ENCODE peak calls at places on chromosome 20, in four cellular contexts. L is HCT116, U is H1, S is HepG2. O is an unnamed sample.

GRCh38 chr20:57998276-57998675 is 230.2 kb downstream of the ANKRD60 start:
- DNase-seq in L (no peak), U (no peak), S (no peak), O (no peak)

GRCh38 chr20:62310757-62311121 is 7.9 kb downstream of the ADRM1 start:
- DNase-seq in L (no peak), U (no peak), S (no peak), O (no peak)

GRCh38 chr20:54625497-54625896 is 150.1 kb downstream of the DOK5 start:
- DNase-seq in L (no peak), U (no peak), S (no peak), O (no peak)

GRCh38 chr20:341682-342081 is 5.2 kb upstream of the NRSN2 start:
- DNase-seq in L (peak), U (no peak), S (peak), O (no peak)

GRCh38 chr20:41733151-41733550 is 115.0 kb upstream of the CHD6 start:
- DNase-seq in L (no peak), U (no peak), S (no peak), O (no peak)

GRCh38 chr20:49186535-49187329 is 1.4 kb downstream of the STAU1 start:
- DNase-seq in L (no peak), U (no peak), S (peak), O (no peak)

GRCh38 chr20:21521596-21522478 is 8.0 kb upstream of the NKX2-2 start:
- DNase-seq in L (no peak), U (no peak), S (no peak), O (no peak)

GRCh38 chr20:63265891-63266515 is 6.6 kb upstream of the ARFGAP1 start:
- DNase-seq in L (no peak), U (no peak), S (no peak), O (no peak)

GRCh38 chr20:10805764-10806163 is 132.0 kb upstream of the JAG1 start:
- DNase-seq in L (no peak), U (no peak), S (no peak), O (no peak)

GRCh38 chr20:62427172-62428007 is at the start of gene RBBP8NL:
- DNase-seq in L (peak), U (no peak), S (no peak), O (no peak)

GRCh38 chr20:56245761-56246160 is 2.8 kb upstream of the MC3R start:
- DNase-seq in L (no peak), U (no peak), S (no peak), O (no peak)

GRCh38 chr20:7085448-7085847 is 318.0 kb downstream of the BMP2 start:
- DNase-seq in L (no peak), U (no peak), S (no peak), O (no peak)

GRCh38 chr20:58797371-58798050 is 53.2 kb downstream of the GNAS-AS1 start:
- DNase-seq in L (no peak), U (no peak), S (no peak), O (no peak)

GRCh38 chr20:39849664-39850063 is 839.4 kb downstream of the MAFB start:
- DNase-seq in L (no peak), U (no peak), S (no peak), O (no peak)

GRCh38 chr20:20303742-20304141 is 64.2 kb upstream of the INSM1 start:
- DNase-seq in L (no peak), U (no peak), S (no peak), O (no peak)

GRCh38 chr20:44170796-44171410 is 16.1 kb downstream of the JPH2 start:
- DNase-seq in L (no peak), U (no peak), S (no peak), O (no peak)

GRCh38 chr20:53934421-53935352 is 135.7 kb downstream of the BCAS1 start:
- DNase-seq in L (no peak), U (no peak), S (no peak), O (no peak)

GRCh38 chr20:45402946-45403345 is 5.1 kb upstream of the DBNDD2 start:
- DNase-seq in L (no peak), U (no peak), S (no peak), O (no peak)

GRCh38 chr20:33653218-33653899 is 8.8 kb upstream of the C20orf144 start:
- DNase-seq in L (peak), U (peak), S (peak), O (no peak)

GRCh38 chr20:54793270-54793992 is 318.0 kb downstream of the DOK5 start:
- DNase-seq in L (no peak), U (no peak), S (no peak), O (no peak)

GRCh38 chr20:23301436-23302050 is 49.0 kb upstream of the NXT1 start:
- DNase-seq in L (no peak), U (no peak), S (no peak), O (no peak)

GRCh38 chr20:43536041-43536816 is 22.6 kb upstream of the SGK2 start:
- DNase-seq in L (no peak), U (no peak), S (no peak), O (no peak)

GRCh38 chr20:32168184-32168910 is 39.2 kb downstream of the PLAGL2 start:
- DNase-seq in L (peak), U (no peak), S (peak), O (peak)

GRCh38 chr20:35636095-35636494 is 20.5 kb downstream of the SPAG4 start:
- DNase-seq in L (no peak), U (no peak), S (peak), O (no peak)
- TF ChIP-seq ZNF274 in L (no peak), U (no peak), S (no peak), O (no peak)

GRCh38 chr20:50317116-50317515 is 126.5 kb downstream of the CEBPB start:
- DNase-seq in L (no peak), U (no peak), S (no peak), O (no peak)

GRCh38 chr20:50320005-50320909 is 129.6 kb downstream of the CEBPB start:
- DNase-seq in L (no peak), U (no peak), S (no peak), O (no peak)

GRCh38 chr20:50318709-50319108 is 128.1 kb downstream of the CEBPB start:
- DNase-seq in L (no peak), U (no peak), S (no peak), O (no peak)

GRCh38 chr20:50315811-50316551 is 125.4 kb downstream of the CEBPB start:
- DNase-seq in L (no peak), U (no peak), S (no peak), O (no peak)

DNA sequence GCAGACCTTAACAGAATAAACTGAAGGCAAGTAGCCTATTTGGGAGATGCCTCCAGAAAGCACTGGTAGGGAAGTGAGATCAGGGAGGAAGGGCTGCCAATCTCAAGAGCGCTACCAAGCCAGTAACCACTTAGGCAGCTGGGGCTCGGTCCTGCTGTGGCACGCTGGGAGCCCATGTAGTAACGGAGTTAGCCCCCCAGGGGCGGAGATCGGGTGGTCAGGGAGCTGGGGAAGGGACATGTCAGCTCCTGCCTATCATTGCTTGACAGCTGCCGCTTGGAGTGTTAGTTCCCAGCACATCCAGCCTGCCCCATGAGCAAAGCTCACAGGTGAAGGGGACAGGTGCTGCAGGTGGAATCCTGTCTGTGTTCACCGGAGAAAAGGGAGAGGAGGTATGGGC is 127.0 kb downstream of the CEBPB start:
- DNase-seq in L (no peak), U (no peak), S (no peak), O (no peak)
- H3K9ac ChIP-seq in L (no peak), U (no peak), S (no peak), O (no peak)

GRCh38 chr20:37911838-37912273 is 8.9 kb downstream of the VSTM2L start:
- DNase-seq in L (no peak), U (no peak), S (no peak), O (peak)
- TF ChIP-seq ZNF274 in L (no peak), U (no peak), S (no peak), O (no peak)

GRCh38 chr20:12660918-12661317 is 347.9 kb upstream of the SPTLC3 start:
- DNase-seq in L (no peak), U (peak), S (peak), O (peak)
- H3K9ac ChIP-seq in L (no peak), U (no peak), S (no peak), O (no peak)

GRCh38 chr20:5316188-5317158 is at the start of gene PROKR2:
- DNase-seq in L (no peak), U (peak), S (no peak), O (peak)
- TF ChIP-seq ZNF274 in L (no peak), U (no peak), S (no peak), O (no peak)

O was measured in NT2/D1.